ENCODE peak calls at places on chromosomes 5 and 9, in eight cellular contexts. One of them, this sample, is unnamed.

GRCh38 chr9:134605351-134605968 is 36.1 kb upstream of the COL5A1 start:
- DNase-seq in colonic mucosa: peak
- DNase-seq in kidney epithelial cell: no peak
- DNase-seq in T1000: no peak
- DNase-seq in activated CD4-positive, CD25-positive, alpha-beta regulatory T cell: no peak
- DNase-seq in Kasumi-1: no peak
- DNase-seq in NCI-H748 treated with DMSO at 0.1 percent for 48 hours: no peak
- DNase-seq in transverse colon: no peak
- DNase-seq in this sample: no peak

GRCh38 chr5:55636711-55637110 is 75.4 kb downstream of the SLC38A9 start:
- DNase-seq in colonic mucosa: peak
- DNase-seq in kidney epithelial cell: no peak
- DNase-seq in T1000: no peak
- DNase-seq in activated CD4-positive, CD25-positive, alpha-beta regulatory T cell: no peak
- DNase-seq in Kasumi-1: no peak
- DNase-seq in NCI-H748 treated with DMSO at 0.1 percent for 48 hours: no peak
- DNase-seq in transverse colon: peak
- DNase-seq in this sample: no peak

GRCh38 chr9:89359018-89359417 is 40.7 kb downstream of the SECISBP2 start:
- DNase-seq in colonic mucosa: no peak
- DNase-seq in kidney epithelial cell: no peak
- DNase-seq in T1000: no peak
- DNase-seq in activated CD4-positive, CD25-positive, alpha-beta regulatory T cell: no peak
- DNase-seq in Kasumi-1: no peak
- DNase-seq in NCI-H748 treated with DMSO at 0.1 percent for 48 hours: no peak
- DNase-seq in transverse colon: no peak
- DNase-seq in this sample: no peak

GRCh38 chr9:90038778-90039177 is 434.0 kb downstream of the GADD45G start:
- DNase-seq in colonic mucosa: no peak
- DNase-seq in kidney epithelial cell: no peak
- DNase-seq in T1000: no peak
- DNase-seq in activated CD4-positive, CD25-positive, alpha-beta regulatory T cell: no peak
- DNase-seq in Kasumi-1: no peak
- DNase-seq in NCI-H748 treated with DMSO at 0.1 percent for 48 hours: peak
- DNase-seq in transverse colon: no peak
- DNase-seq in this sample: peak

GRCh38 chr9:34158362-34158869 is 20.4 kb upstream of the UBAP1 start:
- DNase-seq in colonic mucosa: no peak
- DNase-seq in kidney epithelial cell: peak
- DNase-seq in T1000: peak
- DNase-seq in activated CD4-positive, CD25-positive, alpha-beta regulatory T cell: no peak
- DNase-seq in Kasumi-1: no peak
- DNase-seq in NCI-H748 treated with DMSO at 0.1 percent for 48 hours: peak
- DNase-seq in transverse colon: peak
- DNase-seq in this sample: peak

GRCh38 chr9:137873408-137873807 is 4.2 kb upstream of the CACNA1B start:
- DNase-seq in colonic mucosa: no peak
- DNase-seq in kidney epithelial cell: no peak
- DNase-seq in T1000: no peak
- DNase-seq in activated CD4-positive, CD25-positive, alpha-beta regulatory T cell: no peak
- DNase-seq in Kasumi-1: no peak
- DNase-seq in NCI-H748 treated with DMSO at 0.1 percent for 48 hours: no peak
- DNase-seq in transverse colon: no peak
- DNase-seq in this sample: no peak

GRCh38 chr9:97220894-97221477 is 86.5 kb upstream of the CCDC180 start:
- DNase-seq in colonic mucosa: no peak
- DNase-seq in kidney epithelial cell: no peak
- DNase-seq in T1000: no peak
- DNase-seq in activated CD4-positive, CD25-positive, alpha-beta regulatory T cell: no peak
- DNase-seq in Kasumi-1: no peak
- DNase-seq in NCI-H748 treated with DMSO at 0.1 percent for 48 hours: no peak
- DNase-seq in transverse colon: no peak
- DNase-seq in this sample: peak

GRCh38 chr5:19534751-19535150 is 453.2 kb downstream of the CDH18 start:
- DNase-seq in colonic mucosa: no peak
- DNase-seq in kidney epithelial cell: no peak
- DNase-seq in T1000: no peak
- DNase-seq in activated CD4-positive, CD25-positive, alpha-beta regulatory T cell: no peak
- DNase-seq in Kasumi-1: no peak
- DNase-seq in NCI-H748 treated with DMSO at 0.1 percent for 48 hours: no peak
- DNase-seq in transverse colon: no peak
- DNase-seq in this sample: no peak

GRCh38 chr5:108430931-108431608 is 49.2 kb upstream of the FBXL17 start:
- DNase-seq in colonic mucosa: no peak
- DNase-seq in kidney epithelial cell: no peak
- DNase-seq in T1000: no peak
- DNase-seq in activated CD4-positive, CD25-positive, alpha-beta regulatory T cell: no peak
- DNase-seq in Kasumi-1: no peak
- DNase-seq in NCI-H748 treated with DMSO at 0.1 percent for 48 hours: no peak
- DNase-seq in transverse colon: no peak
- DNase-seq in this sample: no peak

GRCh38 chr5:35038891-35039290 is 8.9 kb downstream of the AGXT2 start:
- DNase-seq in colonic mucosa: no peak
- DNase-seq in kidney epithelial cell: no peak
- DNase-seq in T1000: no peak
- DNase-seq in activated CD4-positive, CD25-positive, alpha-beta regulatory T cell: no peak
- DNase-seq in Kasumi-1: no peak
- DNase-seq in NCI-H748 treated with DMSO at 0.1 percent for 48 hours: no peak
- DNase-seq in transverse colon: no peak
- DNase-seq in this sample: no peak

GRCh38 chr9:76572205-76572550 is 113.2 kb downstream of the GCNT1 start:
- DNase-seq in colonic mucosa: no peak
- DNase-seq in kidney epithelial cell: no peak
- DNase-seq in T1000: no peak
- DNase-seq in activated CD4-positive, CD25-positive, alpha-beta regulatory T cell: no peak
- DNase-seq in Kasumi-1: no peak
- DNase-seq in NCI-H748 treated with DMSO at 0.1 percent for 48 hours: no peak
- DNase-seq in transverse colon: no peak
- DNase-seq in this sample: no peak

GRCh38 chr5:67693956-67694564 is 497.5 kb upstream of the CD180 start:
- DNase-seq in colonic mucosa: peak
- DNase-seq in kidney epithelial cell: peak
- DNase-seq in T1000: no peak
- DNase-seq in activated CD4-positive, CD25-positive, alpha-beta regulatory T cell: no peak
- DNase-seq in Kasumi-1: no peak
- DNase-seq in NCI-H748 treated with DMSO at 0.1 percent for 48 hours: no peak
- DNase-seq in transverse colon: peak
- DNase-seq in this sample: no peak

GRCh38 chr5:178208540-178209227 is 4.4 kb downstream of the HNRNPAB start:
- DNase-seq in colonic mucosa: peak
- DNase-seq in kidney epithelial cell: no peak
- DNase-seq in T1000: no peak
- DNase-seq in activated CD4-positive, CD25-positive, alpha-beta regulatory T cell: no peak
- DNase-seq in Kasumi-1: peak
- DNase-seq in NCI-H748 treated with DMSO at 0.1 percent for 48 hours: no peak
- DNase-seq in transverse colon: no peak
- DNase-seq in this sample: no peak

GRCh38 chr5:1131191-1131621 is 19.3 kb upstream of the SLC12A7 start:
- DNase-seq in colonic mucosa: no peak
- DNase-seq in kidney epithelial cell: no peak
- DNase-seq in T1000: no peak
- DNase-seq in activated CD4-positive, CD25-positive, alpha-beta regulatory T cell: no peak
- DNase-seq in Kasumi-1: no peak
- DNase-seq in NCI-H748 treated with DMSO at 0.1 percent for 48 hours: no peak
- DNase-seq in transverse colon: no peak
- DNase-seq in this sample: no peak

GRCh38 chr5:177232761-177233160 is 70.8 kb downstream of the RAB24 start:
- DNase-seq in colonic mucosa: no peak
- DNase-seq in kidney epithelial cell: no peak
- DNase-seq in T1000: no peak
- DNase-seq in activated CD4-positive, CD25-positive, alpha-beta regulatory T cell: no peak
- DNase-seq in Kasumi-1: no peak
- DNase-seq in NCI-H748 treated with DMSO at 0.1 percent for 48 hours: no peak
- DNase-seq in transverse colon: no peak
- DNase-seq in this sample: no peak

GRCh38 chr5:135534609-135535419 is 950 bp downstream of the NEUROG1 start:
- DNase-seq in colonic mucosa: no peak
- DNase-seq in kidney epithelial cell: no peak
- DNase-seq in T1000: no peak
- DNase-seq in activated CD4-positive, CD25-positive, alpha-beta regulatory T cell: no peak
- DNase-seq in Kasumi-1: no peak
- DNase-seq in NCI-H748 treated with DMSO at 0.1 percent for 48 hours: no peak
- DNase-seq in transverse colon: no peak
- DNase-seq in this sample: no peak

GRCh38 chr9:34826999-34827538 is 117.1 kb upstream of the CCL21 start:
- DNase-seq in colonic mucosa: no peak
- DNase-seq in kidney epithelial cell: no peak
- DNase-seq in T1000: no peak
- DNase-seq in activated CD4-positive, CD25-positive, alpha-beta regulatory T cell: no peak
- DNase-seq in Kasumi-1: no peak
- DNase-seq in NCI-H748 treated with DMSO at 0.1 percent for 48 hours: no peak
- DNase-seq in transverse colon: no peak
- DNase-seq in this sample: no peak

GRCh38 chr5:10057356-10057755 is 192.3 kb downstream of the ATPSCKMT start:
- DNase-seq in colonic mucosa: no peak
- DNase-seq in kidney epithelial cell: no peak
- DNase-seq in T1000: no peak
- DNase-seq in activated CD4-positive, CD25-positive, alpha-beta regulatory T cell: no peak
- DNase-seq in Kasumi-1: no peak
- DNase-seq in NCI-H748 treated with DMSO at 0.1 percent for 48 hours: no peak
- DNase-seq in transverse colon: no peak
- DNase-seq in this sample: no peak

GRCh38 chr9:13412323-13412722 is 132.8 kb upstream of the MPDZ start:
- DNase-seq in colonic mucosa: no peak
- DNase-seq in kidney epithelial cell: no peak
- DNase-seq in T1000: no peak
- DNase-seq in activated CD4-positive, CD25-positive, alpha-beta regulatory T cell: no peak
- DNase-seq in Kasumi-1: no peak
- DNase-seq in NCI-H748 treated with DMSO at 0.1 percent for 48 hours: no peak
- DNase-seq in transverse colon: no peak
- DNase-seq in this sample: no peak

GRCh38 chr5:178467261-178468195 is 122.7 kb downstream of the COL23A1 start:
- DNase-seq in colonic mucosa: peak
- DNase-seq in kidney epithelial cell: no peak
- DNase-seq in T1000: no peak
- DNase-seq in activated CD4-positive, CD25-positive, alpha-beta regulatory T cell: no peak
- DNase-seq in Kasumi-1: peak
- DNase-seq in NCI-H748 treated with DMSO at 0.1 percent for 48 hours: no peak
- DNase-seq in transverse colon: peak
- DNase-seq in this sample: no peak

GRCh38 chr9:120557205-120557604 is 22.8 kb downstream of the CDK5RAP2 start:
- DNase-seq in colonic mucosa: no peak
- DNase-seq in kidney epithelial cell: no peak
- DNase-seq in T1000: no peak
- DNase-seq in activated CD4-positive, CD25-positive, alpha-beta regulatory T cell: no peak
- DNase-seq in Kasumi-1: no peak
- DNase-seq in NCI-H748 treated with DMSO at 0.1 percent for 48 hours: no peak
- DNase-seq in transverse colon: no peak
- DNase-seq in this sample: no peak

GRCh38 chr5:176157656-176158055 is 80.6 kb upstream of the SIMC1 start:
- DNase-seq in colonic mucosa: no peak
- DNase-seq in kidney epithelial cell: no peak
- DNase-seq in T1000: no peak
- DNase-seq in activated CD4-positive, CD25-positive, alpha-beta regulatory T cell: no peak
- DNase-seq in Kasumi-1: no peak
- DNase-seq in NCI-H748 treated with DMSO at 0.1 percent for 48 hours: no peak
- DNase-seq in transverse colon: no peak
- DNase-seq in this sample: no peak

GRCh38 chr5:137186759-137187461 is 312.2 kb downstream of the SPOCK1 start:
- DNase-seq in colonic mucosa: no peak
- DNase-seq in kidney epithelial cell: no peak
- DNase-seq in T1000: peak
- DNase-seq in activated CD4-positive, CD25-positive, alpha-beta regulatory T cell: no peak
- DNase-seq in Kasumi-1: no peak
- DNase-seq in NCI-H748 treated with DMSO at 0.1 percent for 48 hours: no peak
- DNase-seq in transverse colon: no peak
- DNase-seq in this sample: no peak

GRCh38 chr5:148205865-148206264 is 3.0 kb downstream of the SPINK6 start:
- DNase-seq in colonic mucosa: no peak
- DNase-seq in kidney epithelial cell: no peak
- DNase-seq in T1000: no peak
- DNase-seq in activated CD4-positive, CD25-positive, alpha-beta regulatory T cell: no peak
- DNase-seq in Kasumi-1: no peak
- DNase-seq in NCI-H748 treated with DMSO at 0.1 percent for 48 hours: no peak
- DNase-seq in transverse colon: no peak
- DNase-seq in this sample: no peak

GRCh38 chr5:152514827-152515397 is 109.8 kb upstream of the NMUR2 start:
- DNase-seq in colonic mucosa: no peak
- DNase-seq in kidney epithelial cell: no peak
- DNase-seq in T1000: no peak
- DNase-seq in activated CD4-positive, CD25-positive, alpha-beta regulatory T cell: no peak
- DNase-seq in Kasumi-1: peak
- DNase-seq in NCI-H748 treated with DMSO at 0.1 percent for 48 hours: peak
- DNase-seq in transverse colon: no peak
- DNase-seq in this sample: no peak

GRCh38 chr9:78031826-78032598 is 401 bp upstream of the GNAQ start:
- DNase-seq in colonic mucosa: peak
- DNase-seq in kidney epithelial cell: peak
- DNase-seq in T1000: peak
- DNase-seq in activated CD4-positive, CD25-positive, alpha-beta regulatory T cell: peak
- DNase-seq in Kasumi-1: peak
- DNase-seq in NCI-H748 treated with DMSO at 0.1 percent for 48 hours: peak
- DNase-seq in transverse colon: peak
- DNase-seq in this sample: peak

GRCh38 chr9:72150653-72151052 is 1.4 kb downstream of the GDA start:
- DNase-seq in colonic mucosa: no peak
- DNase-seq in kidney epithelial cell: no peak
- DNase-seq in T1000: no peak
- DNase-seq in activated CD4-positive, CD25-positive, alpha-beta regulatory T cell: no peak
- DNase-seq in Kasumi-1: no peak
- DNase-seq in NCI-H748 treated with DMSO at 0.1 percent for 48 hours: no peak
- DNase-seq in transverse colon: no peak
- DNase-seq in this sample: no peak

GRCh38 chr5:151612689-151613427 is 21.7 kb upstream of the FAT2 start:
- DNase-seq in colonic mucosa: no peak
- DNase-seq in kidney epithelial cell: peak
- DNase-seq in T1000: no peak
- DNase-seq in activated CD4-positive, CD25-positive, alpha-beta regulatory T cell: no peak
- DNase-seq in Kasumi-1: no peak
- DNase-seq in NCI-H748 treated with DMSO at 0.1 percent for 48 hours: no peak
- DNase-seq in transverse colon: no peak
- DNase-seq in this sample: no peak

GRCh38 chr5:178114325-178115135 is 1.2 kb downstream of the N4BP3 start:
- DNase-seq in colonic mucosa: peak
- DNase-seq in kidney epithelial cell: no peak
- DNase-seq in T1000: no peak
- DNase-seq in activated CD4-positive, CD25-positive, alpha-beta regulatory T cell: peak
- DNase-seq in Kasumi-1: no peak
- DNase-seq in NCI-H748 treated with DMSO at 0.1 percent for 48 hours: no peak
- DNase-seq in transverse colon: peak
- DNase-seq in this sample: peak

GRCh38 chr5:168187599-168187998 is 103.8 kb upstream of the WWC1 start:
- DNase-seq in colonic mucosa: no peak
- DNase-seq in kidney epithelial cell: no peak
- DNase-seq in T1000: no peak
- DNase-seq in activated CD4-positive, CD25-positive, alpha-beta regulatory T cell: no peak
- DNase-seq in Kasumi-1: no peak
- DNase-seq in NCI-H748 treated with DMSO at 0.1 percent for 48 hours: no peak
- DNase-seq in transverse colon: no peak
- DNase-seq in this sample: no peak

GRCh38 chr9:133580416-133580738 is 28.8 kb downstream of the FAM163B start:
- DNase-seq in colonic mucosa: no peak
- DNase-seq in kidney epithelial cell: no peak
- DNase-seq in T1000: no peak
- DNase-seq in activated CD4-positive, CD25-positive, alpha-beta regulatory T cell: no peak
- DNase-seq in Kasumi-1: no peak
- DNase-seq in NCI-H748 treated with DMSO at 0.1 percent for 48 hours: no peak
- DNase-seq in transverse colon: no peak
- DNase-seq in this sample: no peak

GRCh38 chr9:137435980-137436760 is 5.0 kb downstream of the ENTPD8 start:
- DNase-seq in colonic mucosa: peak
- DNase-seq in kidney epithelial cell: peak
- DNase-seq in T1000: peak
- DNase-seq in activated CD4-positive, CD25-positive, alpha-beta regulatory T cell: no peak
- DNase-seq in Kasumi-1: no peak
- DNase-seq in NCI-H748 treated with DMSO at 0.1 percent for 48 hours: no peak
- DNase-seq in transverse colon: peak
- DNase-seq in this sample: no peak

This sample was measured in neuronal stem cell.